ENCODE peak calls at places on chromosome 12, in ten cellular contexts. One of them, this sample, is unnamed.

GRCh38 chr12:116780942-116781341 is 42.8 kb downstream of the RNFT2 start:
- DNase-seq in endothelial cell: no peak
- DNase-seq in LoVo: no peak
- DNase-seq in aorta: no peak
- DNase-seq in NCI-H2171 treated with DMSO at 0.1 percent for 48 hours: no peak
- DNase-seq in Jurkat, Clone E6-1: no peak
- DNase-seq in stimulated activated CD4-positive, alpha-beta T cell treated with anti-CD3 and anti-CD28 coated beads, Interleukin-4, amount 100 ng/mL, for 1 hour: no peak
- DNase-seq in stimulated activated naive CD4-positive, alpha-beta T cell: no peak
- DNase-seq in IMR-90: no peak
- DNase-seq in H7: no peak
- DNase-seq in this sample: no peak

GRCh38 chr12:30145351-30146017 is 361.7 kb upstream of the TMTC1 start:
- DNase-seq in endothelial cell: no peak
- DNase-seq in LoVo: no peak
- DNase-seq in aorta: no peak
- DNase-seq in NCI-H2171 treated with DMSO at 0.1 percent for 48 hours: no peak
- DNase-seq in Jurkat, Clone E6-1: no peak
- DNase-seq in stimulated activated CD4-positive, alpha-beta T cell treated with anti-CD3 and anti-CD28 coated beads, Interleukin-4, amount 100 ng/mL, for 1 hour: no peak
- DNase-seq in stimulated activated naive CD4-positive, alpha-beta T cell: no peak
- DNase-seq in IMR-90: no peak
- DNase-seq in H7: no peak
- DNase-seq in this sample: no peak

GRCh38 chr12:100877776-100878175 is 83.2 kb downstream of the ANO4 start:
- DNase-seq in endothelial cell: no peak
- DNase-seq in LoVo: no peak
- DNase-seq in aorta: no peak
- DNase-seq in NCI-H2171 treated with DMSO at 0.1 percent for 48 hours: no peak
- DNase-seq in Jurkat, Clone E6-1: no peak
- DNase-seq in stimulated activated CD4-positive, alpha-beta T cell treated with anti-CD3 and anti-CD28 coated beads, Interleukin-4, amount 100 ng/mL, for 1 hour: no peak
- DNase-seq in stimulated activated naive CD4-positive, alpha-beta T cell: no peak
- DNase-seq in IMR-90: no peak
- DNase-seq in H7: no peak
- DNase-seq in this sample: no peak

GRCh38 chr12:57546438-57547365 is at the start of gene DCTN2:
- DNase-seq in endothelial cell: peak
- DNase-seq in LoVo: peak
- DNase-seq in aorta: peak
- DNase-seq in NCI-H2171 treated with DMSO at 0.1 percent for 48 hours: peak
- DNase-seq in Jurkat, Clone E6-1: peak
- DNase-seq in stimulated activated CD4-positive, alpha-beta T cell treated with anti-CD3 and anti-CD28 coated beads, Interleukin-4, amount 100 ng/mL, for 1 hour: peak
- DNase-seq in stimulated activated naive CD4-positive, alpha-beta T cell: peak
- DNase-seq in IMR-90: peak
- DNase-seq in H7: peak
- DNase-seq in this sample: peak

GRCh38 chr12:94649349-94650142 is 811 bp downstream of the TMCC3 start:
- DNase-seq in endothelial cell: peak
- DNase-seq in LoVo: peak
- DNase-seq in aorta: peak
- DNase-seq in NCI-H2171 treated with DMSO at 0.1 percent for 48 hours: peak
- DNase-seq in Jurkat, Clone E6-1: no peak
- DNase-seq in stimulated activated CD4-positive, alpha-beta T cell treated with anti-CD3 and anti-CD28 coated beads, Interleukin-4, amount 100 ng/mL, for 1 hour: peak
- DNase-seq in stimulated activated naive CD4-positive, alpha-beta T cell: no peak
- DNase-seq in IMR-90: peak
- DNase-seq in H7: peak
- DNase-seq in this sample: peak

GRCh38 chr12:121214855-121215745 is 5.2 kb downstream of the P2RX4 start:
- DNase-seq in endothelial cell: no peak
- DNase-seq in LoVo: peak
- DNase-seq in aorta: no peak
- DNase-seq in NCI-H2171 treated with DMSO at 0.1 percent for 48 hours: no peak
- DNase-seq in Jurkat, Clone E6-1: no peak
- DNase-seq in stimulated activated CD4-positive, alpha-beta T cell treated with anti-CD3 and anti-CD28 coated beads, Interleukin-4, amount 100 ng/mL, for 1 hour: no peak
- DNase-seq in stimulated activated naive CD4-positive, alpha-beta T cell: no peak
- DNase-seq in IMR-90: peak
- DNase-seq in H7: no peak
- DNase-seq in this sample: no peak

GRCh38 chr12:40105515-40106201 is at the start of gene SLC2A13:
- DNase-seq in endothelial cell: peak
- DNase-seq in LoVo: peak
- DNase-seq in aorta: peak
- DNase-seq in NCI-H2171 treated with DMSO at 0.1 percent for 48 hours: peak
- DNase-seq in Jurkat, Clone E6-1: peak
- DNase-seq in stimulated activated CD4-positive, alpha-beta T cell treated with anti-CD3 and anti-CD28 coated beads, Interleukin-4, amount 100 ng/mL, for 1 hour: peak
- DNase-seq in stimulated activated naive CD4-positive, alpha-beta T cell: peak
- DNase-seq in IMR-90: peak
- DNase-seq in H7: peak
- DNase-seq in this sample: peak

GRCh38 chr12:89709157-89709993 is 737 bp upstream of the ATP2B1 start:
- DNase-seq in endothelial cell: peak
- DNase-seq in LoVo: peak
- DNase-seq in aorta: peak
- DNase-seq in NCI-H2171 treated with DMSO at 0.1 percent for 48 hours: peak
- DNase-seq in Jurkat, Clone E6-1: peak
- DNase-seq in stimulated activated CD4-positive, alpha-beta T cell treated with anti-CD3 and anti-CD28 coated beads, Interleukin-4, amount 100 ng/mL, for 1 hour: peak
- DNase-seq in stimulated activated naive CD4-positive, alpha-beta T cell: peak
- DNase-seq in IMR-90: peak
- DNase-seq in H7: peak
- DNase-seq in this sample: peak

GRCh38 chr12:79891506-79892162 is 43.3 kb downstream of the PPP1R12A start:
- DNase-seq in endothelial cell: no peak
- DNase-seq in LoVo: no peak
- DNase-seq in aorta: no peak
- DNase-seq in NCI-H2171 treated with DMSO at 0.1 percent for 48 hours: no peak
- DNase-seq in Jurkat, Clone E6-1: no peak
- DNase-seq in stimulated activated CD4-positive, alpha-beta T cell treated with anti-CD3 and anti-CD28 coated beads, Interleukin-4, amount 100 ng/mL, for 1 hour: no peak
- DNase-seq in stimulated activated naive CD4-positive, alpha-beta T cell: no peak
- DNase-seq in IMR-90: no peak
- DNase-seq in H7: no peak
- DNase-seq in this sample: no peak

GRCh38 chr12:131222271-131223139 is 268.8 kb downstream of the ADGRD1 start:
- DNase-seq in endothelial cell: no peak
- DNase-seq in LoVo: no peak
- DNase-seq in aorta: no peak
- DNase-seq in NCI-H2171 treated with DMSO at 0.1 percent for 48 hours: no peak
- DNase-seq in Jurkat, Clone E6-1: peak
- DNase-seq in stimulated activated CD4-positive, alpha-beta T cell treated with anti-CD3 and anti-CD28 coated beads, Interleukin-4, amount 100 ng/mL, for 1 hour: no peak
- DNase-seq in stimulated activated naive CD4-positive, alpha-beta T cell: no peak
- DNase-seq in IMR-90: no peak
- DNase-seq in H7: no peak
- DNase-seq in this sample: no peak

GRCh38 chr12:6951551-6952120 is 480 bp downstream of the PTPN6 start:
- DNase-seq in endothelial cell: no peak
- DNase-seq in LoVo: no peak
- DNase-seq in aorta: peak
- DNase-seq in NCI-H2171 treated with DMSO at 0.1 percent for 48 hours: no peak
- DNase-seq in Jurkat, Clone E6-1: no peak
- DNase-seq in stimulated activated CD4-positive, alpha-beta T cell treated with anti-CD3 and anti-CD28 coated beads, Interleukin-4, amount 100 ng/mL, for 1 hour: no peak
- DNase-seq in stimulated activated naive CD4-positive, alpha-beta T cell: peak
- DNase-seq in IMR-90: no peak
- DNase-seq in H7: no peak
- DNase-seq in this sample: no peak

GRCh38 chr12:46470975-46471374 is 98.4 kb upstream of the SLC38A2 start:
- DNase-seq in endothelial cell: no peak
- DNase-seq in LoVo: no peak
- DNase-seq in aorta: no peak
- DNase-seq in NCI-H2171 treated with DMSO at 0.1 percent for 48 hours: no peak
- DNase-seq in Jurkat, Clone E6-1: no peak
- DNase-seq in stimulated activated CD4-positive, alpha-beta T cell treated with anti-CD3 and anti-CD28 coated beads, Interleukin-4, amount 100 ng/mL, for 1 hour: no peak
- DNase-seq in stimulated activated naive CD4-positive, alpha-beta T cell: no peak
- DNase-seq in IMR-90: peak
- DNase-seq in H7: no peak
- DNase-seq in this sample: no peak

GRCh38 chr12:89073027-89073398 is 279.3 kb downstream of the DUSP6 start:
- DNase-seq in endothelial cell: no peak
- DNase-seq in LoVo: no peak
- DNase-seq in aorta: no peak
- DNase-seq in NCI-H2171 treated with DMSO at 0.1 percent for 48 hours: no peak
- DNase-seq in Jurkat, Clone E6-1: no peak
- DNase-seq in stimulated activated CD4-positive, alpha-beta T cell treated with anti-CD3 and anti-CD28 coated beads, Interleukin-4, amount 100 ng/mL, for 1 hour: no peak
- DNase-seq in stimulated activated naive CD4-positive, alpha-beta T cell: no peak
- DNase-seq in IMR-90: peak
- DNase-seq in H7: no peak
- DNase-seq in this sample: no peak

GRCh38 chr12:130649101-130649571 is 67.0 kb downstream of the RIMBP2 start:
- DNase-seq in endothelial cell: no peak
- DNase-seq in LoVo: no peak
- DNase-seq in aorta: no peak
- DNase-seq in NCI-H2171 treated with DMSO at 0.1 percent for 48 hours: no peak
- DNase-seq in Jurkat, Clone E6-1: no peak
- DNase-seq in stimulated activated CD4-positive, alpha-beta T cell treated with anti-CD3 and anti-CD28 coated beads, Interleukin-4, amount 100 ng/mL, for 1 hour: no peak
- DNase-seq in stimulated activated naive CD4-positive, alpha-beta T cell: no peak
- DNase-seq in IMR-90: no peak
- DNase-seq in H7: peak
- DNase-seq in this sample: no peak

GRCh38 chr12:29043069-29043468 is 106.0 kb upstream of the FAR2 start:
- DNase-seq in endothelial cell: no peak
- DNase-seq in LoVo: no peak
- DNase-seq in aorta: no peak
- DNase-seq in NCI-H2171 treated with DMSO at 0.1 percent for 48 hours: no peak
- DNase-seq in Jurkat, Clone E6-1: no peak
- DNase-seq in stimulated activated CD4-positive, alpha-beta T cell treated with anti-CD3 and anti-CD28 coated beads, Interleukin-4, amount 100 ng/mL, for 1 hour: no peak
- DNase-seq in stimulated activated naive CD4-positive, alpha-beta T cell: no peak
- DNase-seq in IMR-90: peak
- DNase-seq in H7: no peak
- DNase-seq in this sample: no peak

GRCh38 chr12:113852273-113852672 is 113.9 kb downstream of the RBM19 start:
- DNase-seq in endothelial cell: no peak
- DNase-seq in LoVo: no peak
- DNase-seq in aorta: no peak
- DNase-seq in NCI-H2171 treated with DMSO at 0.1 percent for 48 hours: peak
- DNase-seq in Jurkat, Clone E6-1: no peak
- DNase-seq in stimulated activated CD4-positive, alpha-beta T cell treated with anti-CD3 and anti-CD28 coated beads, Interleukin-4, amount 100 ng/mL, for 1 hour: no peak
- DNase-seq in stimulated activated naive CD4-positive, alpha-beta T cell: no peak
- DNase-seq in IMR-90: no peak
- DNase-seq in H7: no peak
- DNase-seq in this sample: peak

GRCh38 chr12:49673446-49674317 is 33.5 kb downstream of the FMNL3 start:
- DNase-seq in endothelial cell: peak
- DNase-seq in LoVo: no peak
- DNase-seq in aorta: peak
- DNase-seq in NCI-H2171 treated with DMSO at 0.1 percent for 48 hours: peak
- DNase-seq in Jurkat, Clone E6-1: no peak
- DNase-seq in stimulated activated CD4-positive, alpha-beta T cell treated with anti-CD3 and anti-CD28 coated beads, Interleukin-4, amount 100 ng/mL, for 1 hour: no peak
- DNase-seq in stimulated activated naive CD4-positive, alpha-beta T cell: no peak
- DNase-seq in IMR-90: peak
- DNase-seq in H7: peak
- DNase-seq in this sample: peak

GRCh38 chr12:87661770-87662402 is 367.3 kb downstream of the C12orf50 start:
- DNase-seq in endothelial cell: no peak
- DNase-seq in LoVo: peak
- DNase-seq in aorta: no peak
- DNase-seq in NCI-H2171 treated with DMSO at 0.1 percent for 48 hours: no peak
- DNase-seq in Jurkat, Clone E6-1: no peak
- DNase-seq in stimulated activated CD4-positive, alpha-beta T cell treated with anti-CD3 and anti-CD28 coated beads, Interleukin-4, amount 100 ng/mL, for 1 hour: no peak
- DNase-seq in stimulated activated naive CD4-positive, alpha-beta T cell: no peak
- DNase-seq in IMR-90: peak
- DNase-seq in H7: no peak
- DNase-seq in this sample: no peak